ENCODE peak calls at places on chromosome 3, in four cellular contexts. D is body of pancreas, U is MM.1S, Y is dorsolateral prefrontal cortex. Z is an unnamed sample.

GRCh38 chr3:39149059-39149455 is 4.3 kb downstream of the CSRNP1 start:
- DNase-seq in Y (no peak), D (no peak), U (no peak), Z (no peak)

GRCh38 chr3:44993471-44994205 is 17.6 kb downstream of the EXOSC7 start:
- DNase-seq in U (no peak), D (no peak), Y (no peak), Z (no peak)

GRCh38 chr3:168220609-168221008 is 124.9 kb upstream of the GOLIM4 start:
- DNase-seq in U (no peak), Y (peak; percentile 50), D (no peak), Z (no peak)

GRCh38 chr3:66021731-66022131 is 17.0 kb downstream of the MAGI1 start:
- DNase-seq in D (peak; percentile 53), U (no peak), Y (no peak), Z (no peak)

GRCh38 chr3:51687472-51688205 is 16.6 kb downstream of the TEX264 start:
- DNase-seq in Y (no peak), U (no peak), D (no peak), Z (no peak)

GRCh38 chr3:153180860-153181372 is 18.9 kb downstream of the RAP2B start:
- DNase-seq in Y (no peak), U (no peak), D (no peak), Z (no peak)

GRCh38 chr3:102105113-102105642 is 255.9 kb downstream of the NFKBIZ start:
- DNase-seq in U (no peak), D (no peak), Y (no peak), Z (no peak)

GRCh38 chr3:186825294-186825821 is 17.2 kb upstream of the ADIPOQ start:
- DNase-seq in D (no peak), U (no peak), Y (peak; percentile 74), Z (no peak)

GRCh38 chr3:4825572-4826236 is 153.5 kb upstream of the BHLHE40 start:
- DNase-seq in D (peak; percentile 54), U (no peak), Y (no peak), Z (no peak)

GRCh38 chr3:140597364-140597763 is 80.5 kb upstream of the TRIM42 start:
- DNase-seq in U (no peak), Y (no peak), D (no peak), Z (no peak)

GRCh38 chr3:124140751-124141150 is 148.8 kb upstream of the ROPN1 start:
- DNase-seq in Y (no peak), U (no peak), D (no peak), Z (no peak)

GRCh38 chr3:24158756-24159155 is 213.7 kb downstream of the NR1D2 start:
- DNase-seq in U (no peak), Y (no peak), D (no peak), Z (no peak)
- H3K27me3 ChIP-seq in U (no peaks in the 10 kb centered on the region), Y (no peaks in the 10 kb centered on the region), D (no peaks in the 10 kb centered on the region), Z (no peaks in the 10 kb centered on the region)

GRCh38 chr3:58167431-58168351 is 43.1 kb downstream of the DNASE1L3 start:
- DNase-seq in Y (peak; percentile 66), D (peak; percentile 72), U (peak; percentile 60), Z (no peak)

GRCh38 chr3:58164916-58165821 is 45.6 kb downstream of the DNASE1L3 start:
- DNase-seq in U (no peak), Y (peak; percentile 1), D (peak; percentile 73), Z (no peak)

GRCh38 chr3:58163234-58163633 is 47.5 kb downstream of the DNASE1L3 start:
- DNase-seq in U (no peak), Y (no peak), D (no peak), Z (no peak)

GRCh38 chr3:58161435-58162398 is 49.1 kb downstream of the DNASE1L3 start:
- DNase-seq in D (peak; percentile 83), U (no peak), Y (no peak), Z (peak; percentile 84)

GRCh38 chr3:58164199-58164879 is 46.4 kb downstream of the DNASE1L3 start:
- DNase-seq in U (no peak), D (peak; percentile 96), Y (no peak), Z (no peak)
- H3K4me3 ChIP-seq in U (no peak overlapping the region), D (no peak overlapping the region), Y (no peak overlapping the region), Z (no peak overlapping the region)

GRCh38 chr3:97971679-97972567 is at the start of gene RIOX2:
- DNase-seq in D (peak; percentile 85), Y (peak; percentile 64), U (peak; percentile 85), Z (no peak)
- TF ChIP-seq CTCF in D (peak; percentile 18), Y (no peak), U (no peak), Z (no peak)

DNA sequence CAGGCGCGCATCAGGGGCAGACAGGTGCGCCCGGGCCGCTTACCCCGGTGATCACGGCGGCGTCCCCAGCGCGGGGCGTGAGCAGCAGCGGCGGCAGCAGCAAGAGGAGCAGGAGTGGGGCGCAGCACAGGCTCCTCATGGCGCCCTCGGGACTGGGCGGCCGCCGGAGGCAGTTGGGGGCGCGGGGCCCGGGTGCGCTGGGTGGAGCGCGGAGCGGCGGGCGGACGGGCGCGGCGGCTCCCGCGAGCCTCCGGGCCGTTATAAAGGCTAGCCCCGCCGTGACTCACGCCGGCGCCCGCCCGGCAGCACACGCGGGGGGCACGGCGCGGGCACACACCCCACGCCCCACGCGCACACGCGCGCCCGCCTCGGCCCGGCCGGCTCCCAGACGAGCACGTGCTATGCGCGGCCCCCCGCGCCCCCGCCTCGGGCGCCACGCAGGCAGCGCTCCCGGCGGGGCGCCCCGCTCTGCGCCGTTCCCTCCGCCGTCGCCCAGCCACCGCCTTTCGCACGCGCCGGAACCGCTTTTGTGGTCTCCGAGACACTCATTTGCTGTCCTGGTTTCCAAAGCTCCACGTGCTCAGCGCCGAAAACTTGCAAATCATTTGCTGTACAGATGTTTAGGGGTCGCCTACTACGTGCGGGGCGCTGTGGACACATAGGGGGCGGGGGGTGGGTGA is at the start of gene PROK2:
- DNase-seq in Y (no peak), D (no peak), U (no peak), Z (no peak)
- H3K27me3 ChIP-seq in Y (peaks cover 68% of the 10 kb centered on the region), D (no peaks in the 10 kb centered on the region), U (peaks cover 7% of the 10 kb centered on the region), Z (peaks cover 37% of the 10 kb centered on the region)

DNA sequence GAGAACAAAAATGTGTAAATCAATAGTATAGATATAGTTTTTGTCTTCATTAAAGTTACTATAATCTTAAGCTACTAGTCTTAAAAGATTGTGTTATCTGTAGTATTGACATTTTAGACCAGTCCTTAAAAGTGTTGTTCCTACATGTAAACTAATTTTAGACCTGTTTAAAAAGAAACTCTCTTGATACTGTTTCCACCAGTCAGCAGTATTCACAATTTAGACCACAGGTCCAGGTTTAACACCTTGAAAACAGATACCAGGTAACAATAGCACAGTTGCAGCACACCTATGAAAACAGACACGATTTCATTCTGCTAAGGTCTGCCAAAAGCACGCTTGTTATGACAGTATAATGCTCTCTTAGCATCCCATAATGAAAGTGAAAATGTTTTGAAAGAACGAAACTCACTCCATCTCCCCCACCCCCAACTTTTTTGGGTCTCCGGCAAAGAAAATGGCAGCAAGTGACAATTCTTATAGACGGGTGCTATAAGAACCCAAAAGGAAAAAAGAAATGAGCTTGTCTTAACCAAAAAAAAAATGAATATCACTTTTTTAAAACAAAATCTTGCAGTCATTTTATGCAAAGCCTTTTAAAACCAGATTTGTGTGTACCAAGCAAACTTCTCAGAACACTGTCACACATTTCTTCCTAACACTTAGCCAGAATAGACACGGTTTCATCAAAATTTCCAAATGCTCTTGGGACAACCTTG is 1.6 kb downstream of the EIF4E3 start:
- DNase-seq in U (peak; percentile 94), Y (no peak), D (no peak), Z (no peak)
- H3K4me3 ChIP-seq in U (peak overlapping the region; percentile 92), Y (peak overlapping the region; percentile 76), D (no peak overlapping the region), Z (peak overlapping the region; percentile 96)

GRCh38 chr3:193261970-193262369 is 20.9 kb downstream of the PLAAT1 start:
- DNase-seq in Y (no peak), D (no peak), U (no peak), Z (no peak)

DNA sequence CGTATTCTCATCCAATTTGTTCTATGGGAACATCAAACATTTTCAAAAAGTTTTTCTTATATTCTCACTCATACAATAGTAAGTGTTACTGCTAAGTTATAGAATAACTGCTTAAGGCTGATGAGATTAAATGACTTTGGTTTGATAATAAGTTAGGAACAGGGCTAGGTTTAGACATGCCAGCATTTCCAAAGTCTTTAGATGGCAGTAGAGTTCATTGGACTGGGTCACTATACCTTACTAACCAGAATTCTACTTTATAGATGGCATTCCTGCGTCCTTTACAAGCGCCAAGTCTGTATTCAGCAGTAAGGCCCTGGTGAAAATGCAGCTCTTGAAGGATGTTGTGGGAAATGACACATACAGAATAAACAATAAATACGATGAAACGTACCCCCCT is 21.7 kb downstream of the PLAAT1 start:
- DNase-seq in Y (no peak), U (no peak), D (no peak), Z (no peak)
- TF ChIP-seq CTCF in Y (no peak), U (no peak), D (no peak), Z (no peak)

Z was measured in thoracic aorta.